ENCODE peak calls at places on chromosomes 2 and 18, in ten cellular contexts. One of them, this sample, is unnamed.

GRCh38 chr2:46803911-46804670 is 111.5 kb downstream of the MCFD2 start:
- DNase-seq in MM.1S: no peak
- DNase-seq in activated T-helper 1 cell treated with Interleukin-2 at 50 U/mL for 16 hours: no peak
- DNase-seq in GM23248: peak
- DNase-seq in NCI-H146: no peak
- DNase-seq in activated CD8-positive, alpha-beta memory T cell treated with anti-CD3 and anti-CD28 coated beads, Interleukin-2, amount 50 U/mL, for 4 hours: no peak
- DNase-seq in ELR: peak
- DNase-seq in WERI-Rb-1: no peak
- DNase-seq in RPMI7951: peak
- DNase-seq in lower lobe of right lung: no peak
- DNase-seq in this sample: peak

GRCh38 chr2:228657807-228658402 is 476.4 kb upstream of the SPHKAP start:
- DNase-seq in MM.1S: peak
- DNase-seq in NCI-H146: peak
- DNase-seq in WERI-Rb-1: no peak
- DNase-seq in activated CD8-positive, alpha-beta memory T cell treated with anti-CD3 and anti-CD28 coated beads, Interleukin-2, amount 50 U/mL, for 4 hours: no peak
- DNase-seq in RPMI7951: peak
- DNase-seq in GM23248: peak
- DNase-seq in lower lobe of right lung: no peak
- DNase-seq in activated T-helper 1 cell treated with Interleukin-2 at 50 U/mL for 16 hours: no peak
- DNase-seq in ELR: peak
- DNase-seq in this sample: no peak

GRCh38 chr18:79904357-79905147 is 46.9 kb downstream of the SLC66A2 start:
- DNase-seq in RPMI7951: no peak
- DNase-seq in GM23248: no peak
- DNase-seq in ELR: no peak
- DNase-seq in MM.1S: no peak
- DNase-seq in activated CD8-positive, alpha-beta memory T cell treated with anti-CD3 and anti-CD28 coated beads, Interleukin-2, amount 50 U/mL, for 4 hours: no peak
- DNase-seq in NCI-H146: no peak
- DNase-seq in WERI-Rb-1: peak
- DNase-seq in activated T-helper 1 cell treated with Interleukin-2 at 50 U/mL for 16 hours: no peak
- DNase-seq in lower lobe of right lung: peak
- DNase-seq in this sample: peak

GRCh38 chr2:30666307-30666874 is 140.9 kb downstream of the CAPN13 start:
- DNase-seq in NCI-H146: peak
- DNase-seq in lower lobe of right lung: no peak
- DNase-seq in activated T-helper 1 cell treated with Interleukin-2 at 50 U/mL for 16 hours: no peak
- DNase-seq in WERI-Rb-1: no peak
- DNase-seq in activated CD8-positive, alpha-beta memory T cell treated with anti-CD3 and anti-CD28 coated beads, Interleukin-2, amount 50 U/mL, for 4 hours: no peak
- DNase-seq in RPMI7951: peak
- DNase-seq in ELR: peak
- DNase-seq in MM.1S: peak
- DNase-seq in GM23248: peak
- DNase-seq in this sample: peak

GRCh38 chr2:191386938-191387536 is 141.8 kb downstream of the MYO1B start:
- DNase-seq in RPMI7951: peak
- DNase-seq in GM23248: peak
- DNase-seq in MM.1S: no peak
- DNase-seq in lower lobe of right lung: no peak
- DNase-seq in NCI-H146: no peak
- DNase-seq in activated CD8-positive, alpha-beta memory T cell treated with anti-CD3 and anti-CD28 coated beads, Interleukin-2, amount 50 U/mL, for 4 hours: no peak
- DNase-seq in activated T-helper 1 cell treated with Interleukin-2 at 50 U/mL for 16 hours: no peak
- DNase-seq in ELR: peak
- DNase-seq in WERI-Rb-1: no peak
- DNase-seq in this sample: no peak

GRCh38 chr2:84959494-84960156 is 11.3 kb upstream of the KCMF1 start:
- DNase-seq in activated CD8-positive, alpha-beta memory T cell treated with anti-CD3 and anti-CD28 coated beads, Interleukin-2, amount 50 U/mL, for 4 hours: no peak
- DNase-seq in lower lobe of right lung: no peak
- DNase-seq in RPMI7951: no peak
- DNase-seq in activated T-helper 1 cell treated with Interleukin-2 at 50 U/mL for 16 hours: no peak
- DNase-seq in ELR: peak
- DNase-seq in GM23248: peak
- DNase-seq in WERI-Rb-1: no peak
- DNase-seq in NCI-H146: peak
- DNase-seq in MM.1S: no peak
- DNase-seq in this sample: no peak

GRCh38 chr18:59352250-59352855 is 6.7 kb downstream of the LMAN1 start:
- DNase-seq in activated CD8-positive, alpha-beta memory T cell treated with anti-CD3 and anti-CD28 coated beads, Interleukin-2, amount 50 U/mL, for 4 hours: no peak
- DNase-seq in WERI-Rb-1: no peak
- DNase-seq in GM23248: no peak
- DNase-seq in RPMI7951: no peak
- DNase-seq in NCI-H146: no peak
- DNase-seq in ELR: no peak
- DNase-seq in MM.1S: no peak
- DNase-seq in activated T-helper 1 cell treated with Interleukin-2 at 50 U/mL for 16 hours: no peak
- DNase-seq in lower lobe of right lung: no peak
- DNase-seq in this sample: no peak

GRCh38 chr2:99572380-99572779 is 82.6 kb upstream of the REV1 start:
- DNase-seq in activated T-helper 1 cell treated with Interleukin-2 at 50 U/mL for 16 hours: no peak
- DNase-seq in activated CD8-positive, alpha-beta memory T cell treated with anti-CD3 and anti-CD28 coated beads, Interleukin-2, amount 50 U/mL, for 4 hours: no peak
- DNase-seq in WERI-Rb-1: no peak
- DNase-seq in RPMI7951: no peak
- DNase-seq in lower lobe of right lung: no peak
- DNase-seq in GM23248: peak
- DNase-seq in NCI-H146: peak
- DNase-seq in MM.1S: no peak
- DNase-seq in ELR: no peak
- DNase-seq in this sample: no peak

GRCh38 chr2:218344090-218344754 is 12.4 kb upstream of the CATIP start:
- DNase-seq in activated CD8-positive, alpha-beta memory T cell treated with anti-CD3 and anti-CD28 coated beads, Interleukin-2, amount 50 U/mL, for 4 hours: no peak
- DNase-seq in MM.1S: no peak
- DNase-seq in RPMI7951: no peak
- DNase-seq in activated T-helper 1 cell treated with Interleukin-2 at 50 U/mL for 16 hours: no peak
- DNase-seq in ELR: no peak
- DNase-seq in WERI-Rb-1: no peak
- DNase-seq in GM23248: peak
- DNase-seq in NCI-H146: no peak
- DNase-seq in lower lobe of right lung: no peak
- DNase-seq in this sample: no peak

GRCh38 chr2:240213476-240214391 is 73.3 kb upstream of the OTOS start:
- DNase-seq in WERI-Rb-1: peak
- DNase-seq in lower lobe of right lung: no peak
- DNase-seq in RPMI7951: no peak
- DNase-seq in GM23248: no peak
- DNase-seq in activated T-helper 1 cell treated with Interleukin-2 at 50 U/mL for 16 hours: no peak
- DNase-seq in NCI-H146: no peak
- DNase-seq in activated CD8-positive, alpha-beta memory T cell treated with anti-CD3 and anti-CD28 coated beads, Interleukin-2, amount 50 U/mL, for 4 hours: no peak
- DNase-seq in ELR: no peak
- DNase-seq in MM.1S: no peak
- DNase-seq in this sample: no peak

GRCh38 chr18:77248873-77249582 is 620 bp upstream of the GALR1 start:
- DNase-seq in GM23248: no peak
- DNase-seq in NCI-H146: peak
- DNase-seq in ELR: peak
- DNase-seq in lower lobe of right lung: no peak
- DNase-seq in MM.1S: no peak
- DNase-seq in WERI-Rb-1: peak
- DNase-seq in activated T-helper 1 cell treated with Interleukin-2 at 50 U/mL for 16 hours: no peak
- DNase-seq in activated CD8-positive, alpha-beta memory T cell treated with anti-CD3 and anti-CD28 coated beads, Interleukin-2, amount 50 U/mL, for 4 hours: no peak
- DNase-seq in RPMI7951: peak
- DNase-seq in this sample: no peak

GRCh38 chr18:41553716-41554115 is 401.3 kb upstream of the PIK3C3 start:
- DNase-seq in NCI-H146: no peak
- DNase-seq in WERI-Rb-1: no peak
- DNase-seq in RPMI7951: no peak
- DNase-seq in ELR: no peak
- DNase-seq in lower lobe of right lung: no peak
- DNase-seq in activated CD8-positive, alpha-beta memory T cell treated with anti-CD3 and anti-CD28 coated beads, Interleukin-2, amount 50 U/mL, for 4 hours: no peak
- DNase-seq in GM23248: no peak
- DNase-seq in MM.1S: no peak
- DNase-seq in activated T-helper 1 cell treated with Interleukin-2 at 50 U/mL for 16 hours: no peak
- DNase-seq in this sample: no peak

GRCh38 chr2:112740522-112740921 is 19.7 kb downstream of the NT5DC4 start:
- DNase-seq in GM23248: no peak
- DNase-seq in ELR: no peak
- DNase-seq in RPMI7951: no peak
- DNase-seq in lower lobe of right lung: no peak
- DNase-seq in MM.1S: no peak
- DNase-seq in NCI-H146: no peak
- DNase-seq in activated CD8-positive, alpha-beta memory T cell treated with anti-CD3 and anti-CD28 coated beads, Interleukin-2, amount 50 U/mL, for 4 hours: no peak
- DNase-seq in WERI-Rb-1: no peak
- DNase-seq in activated T-helper 1 cell treated with Interleukin-2 at 50 U/mL for 16 hours: no peak
- DNase-seq in this sample: no peak

GRCh38 chr2:30380824-30381223 is 66.2 kb upstream of the LCLAT1 start:
- DNase-seq in activated T-helper 1 cell treated with Interleukin-2 at 50 U/mL for 16 hours: no peak
- DNase-seq in ELR: no peak
- DNase-seq in NCI-H146: no peak
- DNase-seq in MM.1S: no peak
- DNase-seq in lower lobe of right lung: no peak
- DNase-seq in GM23248: no peak
- DNase-seq in RPMI7951: peak
- DNase-seq in WERI-Rb-1: no peak
- DNase-seq in activated CD8-positive, alpha-beta memory T cell treated with anti-CD3 and anti-CD28 coated beads, Interleukin-2, amount 50 U/mL, for 4 hours: no peak
- DNase-seq in this sample: no peak

GRCh38 chr18:33022370-33022769 is 249.5 kb upstream of the KLHL14 start:
- DNase-seq in RPMI7951: no peak
- DNase-seq in WERI-Rb-1: no peak
- DNase-seq in GM23248: no peak
- DNase-seq in NCI-H146: no peak
- DNase-seq in lower lobe of right lung: no peak
- DNase-seq in MM.1S: no peak
- DNase-seq in ELR: no peak
- DNase-seq in activated CD8-positive, alpha-beta memory T cell treated with anti-CD3 and anti-CD28 coated beads, Interleukin-2, amount 50 U/mL, for 4 hours: no peak
- DNase-seq in activated T-helper 1 cell treated with Interleukin-2 at 50 U/mL for 16 hours: no peak
- DNase-seq in this sample: no peak

GRCh38 chr2:127621981-127622431 is 23.9 kb upstream of the GPR17 start:
- DNase-seq in RPMI7951: no peak
- DNase-seq in NCI-H146: no peak
- DNase-seq in MM.1S: no peak
- DNase-seq in activated T-helper 1 cell treated with Interleukin-2 at 50 U/mL for 16 hours: no peak
- DNase-seq in WERI-Rb-1: no peak
- DNase-seq in activated CD8-positive, alpha-beta memory T cell treated with anti-CD3 and anti-CD28 coated beads, Interleukin-2, amount 50 U/mL, for 4 hours: peak
- DNase-seq in GM23248: no peak
- DNase-seq in lower lobe of right lung: peak
- DNase-seq in ELR: no peak
- DNase-seq in this sample: no peak